ENCODE peak calls at places on chromosomes 4 and X, in six cellular contexts. I, V, C, K, F and G are unnamed samples.

GRCh38 chr4:181504846-181505374 is 738.3 kb upstream of the TENM3 start:
- DNase-seq in I (no peak), V (no peak), C (no peak), K (no peak), F (no peak), G (no peak)

GRCh38 chr4:140255919-140256318 is 101.9 kb upstream of the MAML3 start:
- DNase-seq in I (no peak), V (no peak), C (no peak), K (no peak), F (no peak), G (no peak)

GRCh38 chrX:120761810-120762209 is 113.9 kb downstream of the CT47B1 start:
- DNase-seq in I (no peak), V (peak), C (no peak), K (peak), F (no peak), G (no peak)

GRCh38 chr4:118281611-118282442 is 71.0 kb downstream of the PRSS12 start:
- DNase-seq in I (no peak), V (no peak), C (peak), K (peak), F (no peak), G (peak)

GRCh38 chr4:13322681-13323101 is 161.4 kb downstream of the RAB28 start:
- DNase-seq in I (no peak), V (no peak), C (no peak), K (peak), F (no peak), G (peak)

GRCh38 chrX:103656623-103657022 is 27.8 kb downstream of the TCEAL1 start:
- DNase-seq in I (no peak), V (no peak), C (no peak), K (peak), F (no peak), G (no peak)

GRCh38 chr4:89491731-89492235 is 184.2 kb upstream of the GPRIN3 start:
- DNase-seq in I (no peak), V (no peak), C (no peak), K (no peak), F (no peak), G (no peak)

GRCh38 chrX:17474892-17475291 is 99.9 kb downstream of the NHS start:
- DNase-seq in I (no peak), V (no peak), C (no peak), K (peak), F (no peak), G (no peak)

GRCh38 chrX:48956728-48957414 is 536 bp downstream of the OTUD5 start:
- DNase-seq in I (no peak), V (peak), C (no peak), K (no peak), F (peak), G (no peak)

GRCh38 chrX:141652315-141652714 is 46.2 kb downstream of the SPANXD start:
- DNase-seq in I (no peak), V (no peak), C (no peak), K (no peak), F (no peak), G (no peak)

GRCh38 chrX:47172971-47173792 is 20.4 kb upstream of the UBA1 start:
- DNase-seq in I (no peak), V (no peak), C (no peak), K (no peak), F (no peak), G (no peak)

GRCh38 chr4:96164814-96165351 is 325.0 kb downstream of the PDHA2 start:
- DNase-seq in I (no peak), V (no peak), C (peak), K (peak), F (no peak), G (peak)